ENCODE peak calls at places on chromosomes 7 and 10, in seven cellular contexts. F is HepG2; X is left cardiac atrium; V is activated T-cell treated with anti-CD3 and anti-CD28 coated beads, Interleukin-2, amount 50 U/mL, for 72 hours; L is body of pancreas; R is PC-3; W is right cardiac atrium. Y is an unnamed sample.

GRCh38 chr10:95500649-95501048 is 60.5 kb downstream of the SORBS1 start:
- ATAC-seq in V (peak), X (peak), F (no peak), R (no peak), L (no peak), W (no peak), Y (no peak)

GRCh38 chr7:146321301-146321700 is 204.7 kb downstream of the CNTNAP2 start:
- ATAC-seq in V (no peak), L (no peak), W (no peak), X (no peak), F (no peak), R (no peak), Y (no peak)

GRCh38 chr10:6928531-6929080 is 348.5 kb upstream of the PRKCQ start:
- ATAC-seq in F (no peak), V (no peak), L (no peak), W (no peak), X (no peak), R (no peak), Y (no peak)

GRCh38 chr10:98236866-98237265 is 31.1 kb downstream of the LOXL4 start:
- ATAC-seq in F (no peak), W (no peak), V (no peak), R (no peak), L (no peak), X (no peak), Y (no peak)

GRCh38 chr7:47328392-47329319 is 253.3 kb downstream of the TNS3 start:
- ATAC-seq in L (peak), R (no peak), W (peak), X (peak), F (no peak), V (no peak), Y (no peak)

GRCh38 chr10:121734517-121735137 is 136.4 kb upstream of the FGFR2 start:
- ATAC-seq in F (peak), V (no peak), R (peak), L (peak), X (peak), W (peak), Y (no peak)

GRCh38 chr10:50392426-50392825 is 141.1 kb upstream of the ASAH2 start:
- ATAC-seq in W (no peak), L (no peak), R (no peak), V (no peak), X (no peak), F (peak), Y (no peak)

GRCh38 chr10:130799532-130799931 is 512.0 kb downstream of the TCERG1L start:
- ATAC-seq in F (no peak), L (no peak), V (no peak), X (no peak), R (no peak), W (no peak), Y (no peak)

GRCh38 chr7:77461246-77461645 is 45.1 kb upstream of the GSAP start:
- ATAC-seq in F (no peak), R (no peak), V (no peak), W (no peak), X (no peak), L (no peak), Y (no peak)

GRCh38 chr7:27173412-27174076 is 576 bp downstream of the HOXA10 start:
- ATAC-seq in L (peak), X (peak), W (no peak), V (peak), R (no peak), F (peak), Y (peak)

GRCh38 chr10:52632591-52632990 is 140.0 kb downstream of the MBL2 start:
- ATAC-seq in L (no peak), V (no peak), W (no peak), X (no peak), R (peak), F (no peak), Y (no peak)

GRCh38 chr7:152504367-152504766 is 68.6 kb upstream of the KMT2C start:
- ATAC-seq in L (no peak), V (no peak), R (peak), F (no peak), W (no peak), X (no peak), Y (no peak)

GRCh38 chr10:105585215-105585614 is 944.1 kb downstream of the SORCS3 start:
- ATAC-seq in V (no peak), L (no peak), X (no peak), F (no peak), R (no peak), W (no peak), Y (no peak)

GRCh38 chr10:106816318-106817085 is 348.0 kb downstream of the SORCS1 start:
- ATAC-seq in V (no peak), W (no peak), X (no peak), F (no peak), L (no peak), R (no peak), Y (no peak)

GRCh38 chr10:20598590-20598989 is 298.5 kb downstream of the NEBL start:
- ATAC-seq in W (peak), F (no peak), X (peak), V (no peak), L (no peak), R (no peak), Y (no peak)

GRCh38 chr10:132926777-132927650 is 15.4 kb downstream of the CFAP46 start:
- ATAC-seq in X (no peak), R (no peak), F (no peak), W (no peak), L (no peak), V (no peak), Y (no peak)

GRCh38 chr10:16765532-16766365 is 51.5 kb downstream of the RSU1 start:
- ATAC-seq in L (no peak), R (no peak), X (no peak), F (no peak), W (no peak), V (no peak), Y (no peak)

GRCh38 chr10:3477683-3478082 is 305.1 kb upstream of the PITRM1 start:
- ATAC-seq in R (no peak), F (no peak), X (no peak), L (no peak), W (no peak), V (peak), Y (peak)

GRCh38 chr10:73339436-73339835 is 19.2 kb downstream of the CFAP70 start:
- ATAC-seq in X (no peak), R (peak), W (no peak), V (no peak), L (no peak), F (peak), Y (peak)

GRCh38 chr7:131424219-131424822 is 96.6 kb downstream of the MKLN1 start:
- ATAC-seq in X (peak), F (peak), L (no peak), R (peak), V (peak), W (peak), Y (peak)

GRCh38 chr7:107638594-107638993 is 22.0 kb upstream of the SLC26A4 start:
- ATAC-seq in R (no peak), W (no peak), F (no peak), L (no peak), X (no peak), V (no peak), Y (no peak)

GRCh38 chr10:8361510-8361844 is 307.0 kb downstream of the GATA3 start:
- ATAC-seq in R (no peak), V (peak), L (no peak), W (no peak), F (no peak), X (no peak), Y (no peak)

GRCh38 chr7:112933598-112933997 is 143.4 kb upstream of the TMEM168 start:
- ATAC-seq in X (no peak), R (no peak), W (no peak), F (no peak), V (no peak), L (no peak), Y (no peak)

GRCh38 chr7:90411510-90411909 is 8.2 kb downstream of the CLDN12 start:
- ATAC-seq in L (peak), W (peak), X (peak), V (no peak), F (no peak), R (peak), Y (peak)

GRCh38 chr10:938954-939678 is 7.6 kb upstream of the LARP4B start:
- ATAC-seq in X (no peak), W (no peak), V (no peak), L (no peak), R (no peak), F (no peak), Y (peak)

GRCh38 chr10:124003481-124004371 is 89.7 kb downstream of the CHST15 start:
- ATAC-seq in F (peak), L (no peak), R (no peak), X (no peak), V (no peak), W (no peak), Y (no peak)

GRCh38 chr7:94049615-94050014 is 45.5 kb upstream of the BET1 start:
- ATAC-seq in X (no peak), V (no peak), R (no peak), F (no peak), L (no peak), W (no peak), Y (no peak)

GRCh38 chr7:26157520-26158105 is 5.6 kb downstream of the NFE2L3 start:
- ATAC-seq in V (no peak), R (peak), L (no peak), X (no peak), W (no peak), F (no peak), Y (no peak)

GRCh38 chr10:17918187-17918903 is 33.4 kb upstream of the SLC39A12 start:
- ATAC-seq in R (no peak), W (no peak), F (no peak), L (no peak), X (no peak), V (no peak), Y (no peak)

GRCh38 chr10:94902570-94902969 is 35.9 kb upstream of the CYP2C9 start:
- ATAC-seq in F (peak), L (peak), R (no peak), X (peak), V (no peak), W (no peak), Y (peak)

GRCh38 chr7:156499247-156499881 is 141.2 kb upstream of the RNF32 start:
- ATAC-seq in X (no peak), W (no peak), R (no peak), F (no peak), L (no peak), V (no peak), Y (no peak)

GRCh38 chr10:121928528-121928884 is 675 bp upstream of the ATE1 start:
- ATAC-seq in X (no peak), W (peak), R (peak), V (no peak), F (peak), L (peak), Y (no peak)

GRCh38 chr10:88901610-88902327 is 21.7 kb downstream of the STAMBPL1 start:
- ATAC-seq in R (peak), W (no peak), F (no peak), L (no peak), X (peak), V (peak), Y (peak)

GRCh38 chr10:13585195-13585751 is 1.5 kb upstream of the PRPF18 start:
- ATAC-seq in X (no peak), L (no peak), R (no peak), F (no peak), V (no peak), W (no peak), Y (no peak)

GRCh38 chr7:37016073-37016878 is 292.0 kb upstream of the AOAH start:
- ATAC-seq in F (peak), V (no peak), L (peak), X (no peak), R (no peak), W (no peak), Y (no peak)

GRCh38 chr7:108863221-108863848 is 293.7 kb downstream of the DNAJB9 start:
- ATAC-seq in R (no peak), F (no peak), W (no peak), V (no peak), X (no peak), L (no peak), Y (no peak)

GRCh38 chr10:9004736-9005135 is 950.2 kb downstream of the GATA3 start:
- ATAC-seq in L (no peak), R (no peak), X (no peak), W (no peak), F (no peak), V (no peak), Y (no peak)